ENCODE peak calls at places on chromosome 1, in seven cellular contexts. G, K, R, C, B, L and Y are unnamed samples.
A peak's percentile ranks its signal among the peaks of the same experiment; 100 is the strongest.

GRCh38 chr1:43530483-43531452 is at the start of gene PTPRF:
- DNase-seq in G (peak; percentile 80), K (peak; percentile 81), R (no peak), C (peak; percentile 34), B (no peak), L (peak; percentile 45), Y (no peak)

GRCh38 chr1:161973924-161974845 is 49.5 kb downstream of the OLFML2B start:
- DNase-seq in G (no peak), K (no peak), R (no peak), C (no peak), B (no peak), L (no peak), Y (no peak)

GRCh38 chr1:50272923-50273322 is 150.3 kb downstream of the DMRTA2 start:
- DNase-seq in G (no peak), K (no peak), R (no peak), C (no peak), B (no peak), L (no peak), Y (no peak)

GRCh38 chr1:51877434-51878306 is 857 bp downstream of the NRDC start:
- DNase-seq in G (peak; percentile 67), K (peak; percentile 32), R (no peak), C (peak; percentile 45), B (no peak), L (peak; percentile 5), Y (peak; percentile 9)

GRCh38 chr1:226069818-226070489 is 7.4 kb downstream of the H3-3A start:
- DNase-seq in G (no peak), K (no peak), R (no peak), C (peak; percentile 27), B (no peak), L (no peak), Y (no peak)

GRCh38 chr1:24027838-24028468 is 47.8 kb upstream of the SRSF10 start:
- DNase-seq in G (peak; percentile 57), K (no peak), R (no peak), C (no peak), B (no peak), L (no peak), Y (no peak)

GRCh38 chr1:58762806-58763205 is 21.0 kb downstream of the JUN start:
- DNase-seq in G (no peak), K (no peak), R (no peak), C (no peak), B (no peak), L (no peak), Y (no peak)

GRCh38 chr1:171740987-171741871 is 636 bp downstream of the VAMP4 start:
- DNase-seq in G (peak; percentile 70), K (peak; percentile 47), R (no peak), C (peak; percentile 70), B (no peak), L (no peak), Y (peak; percentile 33)

GRCh38 chr1:147853391-147853790 is 49.2 kb upstream of the GJA8 start:
- DNase-seq in G (no peak), K (no peak), R (no peak), C (no peak), B (no peak), L (no peak), Y (no peak)

GRCh38 chr1:12063141-12064072 is at the start of gene TNFRSF8:
- DNase-seq in G (peak; percentile 37), K (no peak), R (no peak), C (peak; percentile 82), B (no peak), L (no peak), Y (no peak)

GRCh38 chr1:234659538-234659937 is 49.6 kb upstream of the IRF2BP2 start:
- DNase-seq in G (no peak), K (no peak), R (no peak), C (no peak), B (no peak), L (no peak), Y (peak; percentile 8)

GRCh38 chr1:203271018-203271743 is 34.1 kb upstream of the BTG2 start:
- DNase-seq in G (peak; percentile 86), K (peak; percentile 81), R (no peak), C (peak; percentile 84), B (no peak), L (peak; percentile 46), Y (peak; percentile 77)